ENCODE peak calls at places on chromosomes 3 and 15, in six cellular contexts. U, D, H, I, W and M are unnamed samples.

GRCh38 chr3:27729748-27730611 is 7.9 kb upstream of the EOMES start:
- DNase-seq in U (no peak), D (no peak), H (no peak), I (no peak), W (no peak), M (no peak)

GRCh38 chr3:101849714-101850326 is 506 bp downstream of the NFKBIZ start:
- DNase-seq in U (no peak), D (peak), H (peak), I (peak), W (peak), M (no peak)

GRCh38 chr15:57183614-57184344 is 192.5 kb upstream of the CGNL1 start:
- DNase-seq in U (no peak), D (no peak), H (no peak), I (no peak), W (no peak), M (no peak)

GRCh38 chr3:46527239-46527638 is 29.5 kb downstream of the RTP3 start:
- DNase-seq in U (no peak), D (no peak), H (no peak), I (no peak), W (no peak), M (peak)

GRCh38 chr3:102230057-102230456 is 204.8 kb upstream of the ZPLD1 start:
- DNase-seq in U (no peak), D (no peak), H (no peak), I (no peak), W (peak), M (no peak)

GRCh38 chr3:57726395-57726794 is 29.7 kb upstream of the SLMAP start:
- DNase-seq in U (no peak), D (no peak), H (no peak), I (no peak), W (no peak), M (no peak)

GRCh38 chr3:190289989-190290388 is 32.3 kb downstream of the CLDN1 start:
- DNase-seq in U (no peak), D (no peak), H (no peak), I (no peak), W (no peak), M (no peak)

GRCh38 chr3:127411083-127411727 is 123.4 kb upstream of the PRR20G start:
- DNase-seq in U (no peak), D (no peak), H (no peak), I (peak), W (peak), M (peak)

GRCh38 chr3:10888523-10889081 is 72.6 kb downstream of the SLC6A11 start:
- DNase-seq in U (no peak), D (no peak), H (no peak), I (no peak), W (no peak), M (no peak)

GRCh38 chr15:50107591-50108408 is 11.2 kb downstream of the ATP8B4 start:
- DNase-seq in U (no peak), D (peak), H (no peak), I (no peak), W (peak), M (no peak)

GRCh38 chr15:44713006-44713966 is 2.0 kb downstream of the B2M start:
- DNase-seq in U (no peak), D (no peak), H (peak), I (no peak), W (peak), M (no peak)

GRCh38 chr3:55300701-55301100 is 186.4 kb downstream of the WNT5A start:
- DNase-seq in U (no peak), D (no peak), H (no peak), I (no peak), W (no peak), M (no peak)

GRCh38 chr3:103511891-103512290 is 1077.1 kb downstream of the ZPLD1 start:
- DNase-seq in U (no peak), D (no peak), H (no peak), I (no peak), W (no peak), M (no peak)

GRCh38 chr15:82898961-82899360 is 53.6 kb downstream of the HOMER2 start:
- DNase-seq in U (no peak), D (no peak), H (no peak), I (no peak), W (no peak), M (peak)

GRCh38 chr3:13667330-13667729 is 118.4 kb downstream of the FBLN2 start:
- DNase-seq in U (no peak), D (no peak), H (no peak), I (no peak), W (no peak), M (no peak)

GRCh38 chr15:65400760-65401606 is 21.8 kb downstream of the IGDCC4 start:
- DNase-seq in U (no peak), D (peak), H (peak), I (peak), W (peak), M (no peak)

GRCh38 chr3:192857148-192857735 is 60.4 kb downstream of the MB21D2 start:
- DNase-seq in U (no peak), D (no peak), H (no peak), I (no peak), W (no peak), M (no peak)

GRCh38 chr15:87743557-87743956 is 513.0 kb downstream of the NTRK3 start:
- DNase-seq in U (no peak), D (no peak), H (no peak), I (no peak), W (no peak), M (no peak)

GRCh38 chr15:45091161-45091560 is 22.8 kb downstream of the DUOX2 start:
- DNase-seq in U (no peak), D (no peak), H (no peak), I (no peak), W (no peak), M (no peak)

GRCh38 chr15:37109151-37109912 is 9.0 kb upstream of the MEIS2 start:
- DNase-seq in U (no peak), D (no peak), H (peak), I (no peak), W (no peak), M (no peak)

GRCh38 chr3:146072824-146073223 is 88.2 kb downstream of the PLOD2 start:
- DNase-seq in U (no peak), D (no peak), H (no peak), I (no peak), W (peak), M (no peak)

GRCh38 chr3:141452045-141452444 is 34.8 kb upstream of the RASA2 start:
- DNase-seq in U (peak), D (no peak), H (peak), I (no peak), W (peak), M (no peak)

GRCh38 chr3:12395349-12396012 is 88.8 kb upstream of the TSEN2 start:
- DNase-seq in U (no peak), D (no peak), H (no peak), I (no peak), W (peak), M (no peak)

GRCh38 chr3:157131861-157132260 is 28.1 kb downstream of the CCNL1 start:
- DNase-seq in U (no peak), D (no peak), H (no peak), I (no peak), W (no peak), M (no peak)

GRCh38 chr3:38620236-38620635 is 29.3 kb downstream of the SCN5A start:
- DNase-seq in U (no peak), D (no peak), H (no peak), I (no peak), W (no peak), M (no peak)

GRCh38 chr15:82139823-82140268 is 94.0 kb upstream of the MEX3B start:
- DNase-seq in U (no peak), D (no peak), H (peak), I (no peak), W (peak), M (no peak)

GRCh38 chr3:39166134-39166710 is 12.8 kb upstream of the CSRNP1 start:
- DNase-seq in U (no peak), D (no peak), H (no peak), I (no peak), W (peak), M (no peak)

GRCh38 chr15:54687628-54688027 is 509.1 kb downstream of the RSL24D1 start:
- DNase-seq in U (no peak), D (no peak), H (no peak), I (no peak), W (no peak), M (no peak)

GRCh38 chr3:193711964-193712598 is 119.1 kb downstream of the OPA1 start:
- DNase-seq in U (no peak), D (no peak), H (no peak), I (no peak), W (no peak), M (peak)

GRCh38 chr15:61051570-61052031 is 177.5 kb downstream of the RORA start:
- DNase-seq in U (no peak), D (no peak), H (peak), I (peak), W (no peak), M (peak)

GRCh38 chr3:37326144-37326543 is 151.8 kb upstream of the LRRFIP2 start:
- DNase-seq in U (no peak), D (no peak), H (no peak), I (no peak), W (no peak), M (no peak)

GRCh38 chr3:105502333-105502732 is 135.6 kb downstream of the ALCAM start:
- DNase-seq in U (no peak), D (no peak), H (no peak), I (no peak), W (no peak), M (no peak)

GRCh38 chr15:52368402-52368801 is 72.8 kb upstream of the MYO5C start:
- DNase-seq in U (no peak), D (no peak), H (no peak), I (no peak), W (no peak), M (no peak)

GRCh38 chr3:61885414-61885813 is 324.0 kb downstream of the PTPRG start:
- DNase-seq in U (no peak), D (no peak), H (no peak), I (no peak), W (no peak), M (no peak)

GRCh38 chr3:4426782-4427344 is 40.2 kb downstream of the SUMF1 start:
- DNase-seq in U (peak), D (no peak), H (no peak), I (no peak), W (peak), M (no peak)

GRCh38 chr3:127461286-127461685 is 129.2 kb downstream of the TPRA1 start:
- DNase-seq in U (no peak), D (no peak), H (peak), I (no peak), W (no peak), M (no peak)

GRCh38 chr3:168431436-168431835 is 335.7 kb upstream of the GOLIM4 start:
- DNase-seq in U (no peak), D (no peak), H (no peak), I (no peak), W (no peak), M (no peak)

GRCh38 chr3:27927882-27928281 is 205.8 kb upstream of the EOMES start:
- DNase-seq in U (no peak), D (no peak), H (no peak), I (no peak), W (peak), M (no peak)

GRCh38 chr3:59559721-59560514 is 510.1 kb upstream of the CFAP20DC start:
- DNase-seq in U (no peak), D (no peak), H (no peak), I (no peak), W (peak), M (peak)